ENCODE peak calls at places on chromosomes 16 and 17, in seven cellular contexts. W is PC-9, N is colonic mucosa, Z is PC-3, P is kidney, G is fibroblast of pulmonary artery, R is IMR-90. L is an unnamed sample.

GRCh38 chr17:68682913-68683312 is 81.7 kb upstream of the FAM20A start:
- DNase-seq in R (no peak), P (no peak), N (no peak), G (no peak), W (no peak), Z (no peak), L (no peak)

GRCh38 chr17:63999680-64000531 is 1.8 kb downstream of the PRR29 start:
- DNase-seq in P (no peak), Z (no peak), G (no peak), N (no peak), W (no peak), R (no peak), L (no peak)

GRCh38 chr17:48624544-48625501 is 1.3 kb downstream of the HOXB9 start:
- DNase-seq in P (peak; percentile 81), N (no peak), Z (peak; percentile 57), G (no peak), W (no peak), R (no peak), L (no peak)

GRCh38 chr17:68783861-68784260 is 171.3 kb downstream of the ABCA8 start:
- DNase-seq in W (no peak), G (no peak), Z (peak; percentile 25), R (no peak), P (no peak), N (no peak), L (no peak)

GRCh38 chr17:38728290-38728831 is 1.8 kb upstream of the CISD3 start:
- DNase-seq in R (no peak), W (no peak), G (no peak), N (no peak), Z (no peak), P (no peak), L (no peak)

GRCh38 chr17:48952904-48953303 is 8.3 kb upstream of the SNF8 start:
- DNase-seq in G (no peak), N (no peak), P (no peak), W (no peak), Z (no peak), R (no peak), L (no peak)

GRCh38 chr17:76643553-76644148 is at the start of gene ST6GALNAC1:
- DNase-seq in G (peak; percentile 52), P (no peak), W (no peak), Z (peak; percentile 65), N (peak; percentile 89), R (no peak), L (no peak)

GRCh38 chr16:87371261-87371866 is 12.2 kb downstream of the FBXO31 start:
- DNase-seq in P (no peak), G (no peak), Z (no peak), R (no peak), W (no peak), N (no peak), L (no peak)

GRCh38 chr17:17904171-17905035 is 67.6 kb upstream of the SREBF1 start:
- DNase-seq in G (no peak), R (no peak), W (no peak), Z (no peak), N (no peak), P (peak; percentile 46), L (no peak)

GRCh38 chr17:76446449-76447231 is 6.3 kb downstream of the UBE2O start:
- DNase-seq in P (no peak), G (peak; percentile 83), Z (peak; percentile 98), N (no peak), W (peak; percentile 80), R (peak; percentile 92), L (no peak)

GRCh38 chr16:935684-936083 is 35.1 kb downstream of the LMF1 start:
- DNase-seq in N (no peak), P (peak; percentile 32), R (no peak), G (no peak), Z (no peak), W (no peak), L (no peak)

GRCh38 chr16:931651-932500 is 38.9 kb downstream of the LMF1 start:
- DNase-seq in P (peak; percentile 73), Z (no peak), G (no peak), N (no peak), R (no peak), W (no peak), L (no peak)

GRCh38 chr16:932831-933330 is 37.9 kb downstream of the LMF1 start:
- DNase-seq in R (no peak), P (peak; percentile 65), W (no peak), N (no peak), G (no peak), Z (no peak), L (no peak)

GRCh38 chr16:934178-934577 is 36.6 kb downstream of the LMF1 start:
- DNase-seq in G (no peak), R (no peak), Z (no peak), N (no peak), W (no peak), P (peak; percentile 38), L (no peak)

DNA sequence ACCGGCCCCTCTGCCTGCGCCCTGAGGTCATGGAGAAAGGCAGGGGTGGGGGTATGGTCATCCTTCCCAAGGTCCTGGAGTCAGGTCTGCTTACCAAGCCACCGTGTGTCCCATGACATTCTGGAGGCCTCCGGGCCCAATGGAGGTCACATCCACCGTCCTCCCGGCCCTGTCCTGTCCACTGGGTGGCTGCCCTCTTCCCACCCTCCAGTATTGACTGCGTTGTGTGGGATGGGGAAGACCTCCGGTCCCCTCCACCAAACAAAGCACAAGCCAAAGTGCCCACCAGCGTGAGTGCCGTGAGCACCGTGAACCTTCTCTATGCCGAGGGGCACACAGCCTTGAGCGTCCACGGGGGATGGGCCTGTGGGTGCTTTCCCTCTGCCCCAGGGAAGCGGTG is 37.2 kb downstream of the LMF1 start:
- DNase-seq in P (peak; percentile 59), W (no peak), Z (no peak), G (no peak), N (no peak), R (no peak), L (no peak)
- TF ChIP-seq CTCF in P (no peak), W (no peak), Z (no peak), G (no peak), N (no peak), R (no peak), L (no peak)

GRCh38 chr16:21710938-21711337 is 47.2 kb downstream of the OTOA start:
- DNase-seq in Z (no peak), R (no peak), P (no peak), G (peak; percentile 8), N (no peak), W (no peak), L (no peak)
- TF ChIP-seq CTCF in Z (no peak), R (no peak), P (no peak), G (no peak), N (no peak), W (no peak), L (no peak)

DNA sequence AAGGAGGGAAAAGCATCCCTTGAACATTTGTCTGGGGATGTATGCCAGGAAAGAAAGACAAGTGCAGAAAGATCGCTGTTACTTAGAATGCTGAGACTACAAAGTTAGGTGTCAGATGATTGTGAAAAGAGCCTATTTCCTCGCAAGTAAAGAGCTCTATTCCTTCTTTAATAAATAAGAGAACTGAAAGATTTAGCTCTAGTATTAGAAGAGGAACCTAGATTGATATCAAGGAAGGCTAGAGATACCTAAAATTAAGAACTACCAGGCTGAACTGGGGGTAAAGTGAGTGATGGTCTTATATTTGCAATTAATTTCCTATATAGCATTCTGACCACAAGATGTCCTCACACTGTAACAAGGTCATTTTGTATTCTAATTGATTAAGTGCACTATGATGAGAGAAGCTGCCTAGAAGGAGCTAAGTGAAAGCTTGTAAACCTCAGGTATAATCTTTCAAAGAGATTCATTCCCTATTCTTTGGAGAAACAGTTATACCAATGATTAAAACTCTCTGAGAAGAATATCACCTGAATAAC is 62.3 kb downstream of the SSH2 start:
- DNase-seq in G (no peak), W (no peak), Z (peak; percentile 3), N (no peak), R (no peak), P (no peak), L (no peak)
- TF ChIP-seq CTCF in G (peak; percentile 29), W (peak; percentile 46), Z (peak; percentile 45), N (no peak), R (peak; percentile 23), P (peak; percentile 12), L (no peak)

DNA sequence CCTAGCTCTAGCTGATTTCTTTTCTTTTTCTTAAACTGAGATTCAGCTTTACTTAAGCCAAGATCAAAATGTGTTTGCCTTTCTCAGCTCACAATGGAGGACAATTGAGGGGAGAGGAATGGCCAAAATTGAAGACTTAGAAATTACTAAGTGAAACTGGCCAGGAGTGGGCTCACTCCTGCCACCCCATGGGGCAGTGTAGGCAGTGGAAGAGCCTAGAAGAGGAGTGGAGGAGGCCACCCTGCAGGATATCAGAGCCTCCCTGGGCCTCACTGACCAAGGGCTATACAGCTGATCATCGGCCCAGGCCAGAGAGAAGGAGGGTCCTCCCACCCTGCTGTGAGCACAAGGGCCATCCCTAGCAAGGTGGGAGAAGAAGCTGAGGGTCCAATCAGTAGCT is 119.8 kb downstream of the CCT6B start:
- DNase-seq in Z (no peak), W (no peak), N (no peak), P (no peak), G (no peak), R (no peak), L (no peak)
- TF ChIP-seq CTCF in Z (peak; percentile 9), W (no peak), N (no peak), P (no peak), G (no peak), R (no peak), L (no peak)